ENCODE peak calls at places on chromosomes 5 and 9, in seven cellular contexts. One of them, this sample, is unnamed.

GRCh38 chr5:39186289-39186688 is 33.1 kb downstream of the FYB1 start:
- DNase-seq in HCT116: no peak
- DNase-seq in sigmoid colon: no peak
- DNase-seq in breast epithelium: no peak
- DNase-seq in uterus: no peak
- DNase-seq in heart left ventricle: no peak
- DNase-seq in A549: no peak
- DNase-seq in this sample: no peak

GRCh38 chr5:81222285-81222684 is 10.8 kb upstream of the CKMT2 start:
- DNase-seq in A549: no peak
- DNase-seq in HCT116: no peak
- DNase-seq in breast epithelium: no peak
- DNase-seq in sigmoid colon: no peak
- DNase-seq in uterus: no peak
- DNase-seq in heart left ventricle: no peak
- DNase-seq in this sample: no peak

GRCh38 chr5:1103505-1104326 is 8.1 kb downstream of the SLC12A7 start:
- DNase-seq in heart left ventricle: peak; percentile 89
- DNase-seq in A549: no peak
- DNase-seq in HCT116: no peak
- DNase-seq in breast epithelium: peak; percentile 72
- DNase-seq in uterus: peak; percentile 50
- DNase-seq in sigmoid colon: peak; percentile 89
- DNase-seq in this sample: no peak

GRCh38 chr9:86046930-86047341 is 52.4 kb downstream of the GOLM1 start:
- DNase-seq in heart left ventricle: no peak
- DNase-seq in breast epithelium: no peak
- DNase-seq in A549: no peak
- DNase-seq in HCT116: no peak
- DNase-seq in sigmoid colon: no peak
- DNase-seq in uterus: no peak
- DNase-seq in this sample: no peak

GRCh38 chr9:12880406-12881016 is 105.7 kb downstream of the LURAP1L start:
- DNase-seq in uterus: no peak
- DNase-seq in breast epithelium: no peak
- DNase-seq in HCT116: no peak
- DNase-seq in heart left ventricle: no peak
- DNase-seq in sigmoid colon: no peak
- DNase-seq in A549: no peak
- DNase-seq in this sample: no peak

GRCh38 chr9:68844623-68845612 is 139.9 kb downstream of the PIP5K1B start:
- DNase-seq in A549: peak; percentile 16
- DNase-seq in sigmoid colon: no peak
- DNase-seq in breast epithelium: no peak
- DNase-seq in heart left ventricle: no peak
- DNase-seq in HCT116: peak; percentile 16
- DNase-seq in uterus: peak; percentile 45
- DNase-seq in this sample: no peak

GRCh38 chr5:11064763-11065450 is 303.9 kb upstream of the DAP start:
- DNase-seq in breast epithelium: no peak
- DNase-seq in A549: no peak
- DNase-seq in uterus: no peak
- DNase-seq in sigmoid colon: no peak
- DNase-seq in heart left ventricle: no peak
- DNase-seq in HCT116: no peak
- DNase-seq in this sample: no peak

GRCh38 chr5:14168139-14168792 is 25.1 kb downstream of the TRIO start:
- DNase-seq in HCT116: no peak
- DNase-seq in heart left ventricle: no peak
- DNase-seq in uterus: no peak
- DNase-seq in sigmoid colon: no peak
- DNase-seq in breast epithelium: no peak
- DNase-seq in A549: no peak
- DNase-seq in this sample: no peak

GRCh38 chr5:5483350-5483749 is 60.9 kb downstream of the ICE1 start:
- DNase-seq in breast epithelium: no peak
- DNase-seq in heart left ventricle: no peak
- DNase-seq in uterus: no peak
- DNase-seq in sigmoid colon: no peak
- DNase-seq in A549: no peak
- DNase-seq in HCT116: no peak
- DNase-seq in this sample: no peak

GRCh38 chr9:78035369-78035993 is 3.9 kb upstream of the GNAQ start:
- DNase-seq in breast epithelium: no peak
- DNase-seq in heart left ventricle: peak; percentile 63
- DNase-seq in HCT116: peak; percentile 65
- DNase-seq in A549: peak; percentile 40
- DNase-seq in uterus: peak; percentile 77
- DNase-seq in sigmoid colon: peak; percentile 83
- DNase-seq in this sample: peak; percentile 78

GRCh38 chr9:121189006-121189405 is 12.7 kb downstream of the RAB14 start:
- DNase-seq in A549: no peak
- DNase-seq in breast epithelium: no peak
- DNase-seq in HCT116: no peak
- DNase-seq in heart left ventricle: no peak
- DNase-seq in uterus: no peak
- DNase-seq in sigmoid colon: no peak
- DNase-seq in this sample: no peak

GRCh38 chr9:121192518-121192917 is 9.2 kb downstream of the RAB14 start:
- DNase-seq in A549: no peak
- DNase-seq in uterus: no peak
- DNase-seq in HCT116: no peak
- DNase-seq in breast epithelium: no peak
- DNase-seq in sigmoid colon: no peak
- DNase-seq in heart left ventricle: no peak
- DNase-seq in this sample: no peak

GRCh38 chr9:121192959-121193645 is 8.6 kb downstream of the RAB14 start:
- DNase-seq in A549: no peak
- DNase-seq in heart left ventricle: no peak
- DNase-seq in uterus: no peak
- DNase-seq in HCT116: no peak
- DNase-seq in sigmoid colon: no peak
- DNase-seq in breast epithelium: no peak
- DNase-seq in this sample: no peak

GRCh38 chr9:121189660-121190059 is 12.0 kb downstream of the RAB14 start:
- DNase-seq in HCT116: no peak
- DNase-seq in heart left ventricle: no peak
- DNase-seq in sigmoid colon: no peak
- DNase-seq in A549: no peak
- DNase-seq in uterus: no peak
- DNase-seq in breast epithelium: no peak
- DNase-seq in this sample: no peak

DNA sequence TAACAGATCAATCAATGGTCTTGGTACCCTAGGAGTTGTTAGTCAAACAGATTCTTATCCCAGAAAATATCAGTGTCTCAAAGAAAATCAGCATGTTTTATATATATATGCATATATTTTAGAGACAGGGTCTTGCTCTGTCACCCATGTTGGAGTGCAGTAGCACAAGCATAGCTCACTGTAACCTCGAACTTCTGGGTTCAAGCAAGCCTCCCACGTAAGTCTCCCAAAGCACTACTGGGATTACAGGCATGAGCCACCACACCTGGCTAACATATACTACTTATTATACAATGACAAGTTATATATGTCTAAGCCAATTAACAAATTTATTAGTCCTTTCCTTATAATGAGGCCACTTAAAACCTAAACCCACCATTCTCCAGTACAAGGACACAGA is 10.4 kb downstream of the RAB14 start:
- DNase-seq in breast epithelium: no peak
- DNase-seq in A549: no peak
- DNase-seq in uterus: no peak
- DNase-seq in HCT116: no peak
- DNase-seq in sigmoid colon: no peak
- DNase-seq in heart left ventricle: no peak
- DNase-seq in this sample: no peak
- TF ChIP-seq POLR2A in breast epithelium: no peak
- TF ChIP-seq POLR2A in A549: no peak
- TF ChIP-seq POLR2A in uterus: no peak
- TF ChIP-seq POLR2A in HCT116: no peak
- TF ChIP-seq POLR2A in sigmoid colon: no peak
- TF ChIP-seq POLR2A in heart left ventricle: no peak
- TF ChIP-seq POLR2A in this sample: no peak

DNA sequence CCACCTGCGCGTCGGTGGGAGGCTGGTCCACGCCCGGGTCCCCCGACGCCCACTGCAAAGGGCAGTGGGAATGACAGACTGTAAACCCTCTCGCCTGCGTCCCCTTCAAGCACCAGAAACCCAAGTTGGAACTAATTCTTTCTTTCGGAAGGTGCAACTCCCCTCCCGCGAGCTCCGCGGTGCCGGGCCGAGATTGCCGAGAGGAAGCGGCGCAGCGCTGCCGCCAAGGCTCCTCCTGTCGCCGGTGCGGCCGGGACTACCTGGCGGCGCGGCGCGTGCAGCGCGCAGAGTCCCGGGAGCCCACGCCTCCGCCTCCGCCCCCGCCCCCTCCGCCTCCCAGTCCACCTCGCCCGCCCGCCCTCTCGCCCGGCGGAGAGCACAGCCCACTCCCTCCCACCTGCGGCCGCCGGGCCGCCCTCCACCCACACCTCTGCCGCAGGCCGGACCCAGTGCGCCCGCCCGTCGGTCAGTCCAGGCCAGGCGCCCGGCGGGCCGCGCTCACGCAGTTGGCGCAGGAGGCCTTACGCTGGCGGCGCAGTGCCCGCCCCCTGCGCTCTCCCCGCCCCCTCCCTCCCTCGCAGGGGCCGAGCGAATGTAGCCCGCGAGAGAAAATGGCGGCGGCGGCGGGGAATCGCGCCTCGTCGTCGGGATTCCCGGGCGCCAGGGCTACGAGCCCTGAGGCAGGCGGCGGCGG is at the start of gene MAP3K1:
- DNase-seq in HCT116: no peak
- DNase-seq in uterus: peak; percentile 55
- DNase-seq in A549: peak; percentile 66
- DNase-seq in breast epithelium: peak; percentile 90
- DNase-seq in sigmoid colon: peak; percentile 81
- DNase-seq in heart left ventricle: peak; percentile 83
- DNase-seq in this sample: peak; percentile 73
- TF ChIP-seq POLR2A in HCT116: peak; percentile 11
- TF ChIP-seq POLR2A in uterus: no peak
- TF ChIP-seq POLR2A in A549: peak; percentile 54
- TF ChIP-seq POLR2A in breast epithelium: peak; percentile 40
- TF ChIP-seq POLR2A in sigmoid colon: no peak
- TF ChIP-seq POLR2A in heart left ventricle: no peak
- TF ChIP-seq POLR2A in this sample: peak; percentile 66

GRCh38 chr9:125659954-125660353 is 47.1 kb downstream of the MAPKAP1 start:
- DNase-seq in HCT116: no peak
- DNase-seq in A549: no peak
- DNase-seq in uterus: no peak
- DNase-seq in heart left ventricle: no peak
- DNase-seq in breast epithelium: no peak
- DNase-seq in sigmoid colon: no peak
- DNase-seq in this sample: peak; percentile 52

GRCh38 chr9:125660557-125660956 is 46.5 kb downstream of the MAPKAP1 start:
- DNase-seq in breast epithelium: no peak
- DNase-seq in HCT116: no peak
- DNase-seq in uterus: no peak
- DNase-seq in sigmoid colon: no peak
- DNase-seq in A549: no peak
- DNase-seq in heart left ventricle: no peak
- DNase-seq in this sample: no peak

GRCh38 chr9:125659201-125659840 is 47.7 kb downstream of the MAPKAP1 start:
- DNase-seq in sigmoid colon: no peak
- DNase-seq in HCT116: no peak
- DNase-seq in uterus: no peak
- DNase-seq in A549: no peak
- DNase-seq in heart left ventricle: no peak
- DNase-seq in breast epithelium: no peak
- DNase-seq in this sample: no peak

DNA sequence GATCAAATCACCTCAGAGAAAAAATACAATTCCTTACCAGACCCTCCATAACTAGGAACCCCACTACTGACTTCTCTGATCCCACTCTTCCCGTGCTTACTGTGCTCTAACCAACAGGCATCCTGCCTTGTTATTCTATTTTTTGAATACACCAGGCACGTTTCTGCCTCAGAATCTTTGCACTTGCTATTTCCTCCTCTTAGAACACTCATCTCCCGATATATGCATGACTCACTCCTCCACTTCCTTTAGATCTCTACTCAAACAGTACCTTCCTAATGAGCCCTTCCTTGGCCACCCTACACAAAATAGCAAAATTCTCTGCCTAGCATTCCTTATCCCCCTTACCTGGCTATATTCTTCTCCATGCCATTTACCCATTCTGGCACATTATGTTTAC is 43.9 kb downstream of the MAPKAP1 start:
- DNase-seq in heart left ventricle: no peak
- DNase-seq in HCT116: peak; percentile 68
- DNase-seq in breast epithelium: no peak
- DNase-seq in uterus: no peak
- DNase-seq in sigmoid colon: no peak
- DNase-seq in A549: peak; percentile 31
- DNase-seq in this sample: peak; percentile 55
- TF ChIP-seq POLR2A in heart left ventricle: no peak
- TF ChIP-seq POLR2A in HCT116: no peak
- TF ChIP-seq POLR2A in breast epithelium: no peak
- TF ChIP-seq POLR2A in uterus: no peak
- TF ChIP-seq POLR2A in sigmoid colon: no peak
- TF ChIP-seq POLR2A in A549: no peak
- TF ChIP-seq POLR2A in this sample: no peak

GRCh38 chr9:28951945-28952344 is 1378.7 kb upstream of the C9orf72 start:
- DNase-seq in heart left ventricle: no peak
- DNase-seq in A549: no peak
- DNase-seq in HCT116: no peak
- DNase-seq in breast epithelium: no peak
- DNase-seq in uterus: no peak
- DNase-seq in sigmoid colon: no peak
- DNase-seq in this sample: no peak

GRCh38 chr9:28960602-28961001 is 1387.3 kb upstream of the C9orf72 start:
- DNase-seq in heart left ventricle: no peak
- DNase-seq in HCT116: no peak
- DNase-seq in A549: no peak
- DNase-seq in breast epithelium: no peak
- DNase-seq in uterus: no peak
- DNase-seq in sigmoid colon: no peak
- DNase-seq in this sample: no peak

GRCh38 chr9:28961625-28962024 is 1388.3 kb upstream of the C9orf72 start:
- DNase-seq in sigmoid colon: no peak
- DNase-seq in heart left ventricle: no peak
- DNase-seq in breast epithelium: no peak
- DNase-seq in A549: no peak
- DNase-seq in HCT116: no peak
- DNase-seq in uterus: no peak
- DNase-seq in this sample: no peak

DNA sequence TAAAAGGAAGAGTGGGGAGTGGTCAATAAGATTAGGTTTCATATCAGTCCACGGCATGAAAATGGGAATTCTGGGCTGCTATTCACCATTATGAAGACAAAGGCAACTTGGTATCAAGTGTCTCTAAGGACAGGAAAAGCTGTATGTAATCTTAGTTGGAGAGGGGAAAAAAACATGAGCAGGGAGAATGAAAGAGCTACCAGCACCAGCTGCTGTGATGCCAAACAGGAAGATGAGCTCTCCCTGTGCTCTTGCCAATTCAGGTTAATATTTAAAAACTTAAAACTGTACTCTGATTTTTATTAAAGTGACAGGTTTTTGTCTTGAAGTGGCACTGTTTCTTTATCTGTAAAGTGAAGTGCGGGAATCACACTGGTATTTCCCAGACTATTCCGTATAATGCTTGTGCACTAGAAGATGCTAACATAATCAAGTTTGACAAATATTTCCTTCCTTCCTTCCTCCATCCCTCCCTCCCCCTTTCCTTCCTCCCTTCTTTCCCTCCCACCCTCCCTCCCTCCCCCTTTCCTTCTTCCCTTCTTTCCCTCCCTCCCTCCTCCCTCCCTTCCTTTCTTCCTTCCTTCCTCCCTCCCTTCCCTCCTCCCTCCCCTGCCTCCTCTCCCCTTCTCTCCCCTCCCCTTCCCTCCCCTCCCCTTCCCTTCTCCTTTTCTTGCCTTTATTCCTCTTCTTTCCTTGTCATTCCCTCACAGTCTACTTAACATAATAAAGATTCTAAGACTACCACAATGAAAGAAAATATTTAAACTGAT is 1383.0 kb upstream of the C9orf72 start:
- DNase-seq in sigmoid colon: no peak
- DNase-seq in heart left ventricle: no peak
- DNase-seq in uterus: no peak
- DNase-seq in A549: no peak
- DNase-seq in breast epithelium: no peak
- DNase-seq in HCT116: no peak
- DNase-seq in this sample: no peak
- TF ChIP-seq POLR2A in sigmoid colon: no peak
- TF ChIP-seq POLR2A in heart left ventricle: no peak
- TF ChIP-seq POLR2A in uterus: no peak
- TF ChIP-seq POLR2A in A549: no peak
- TF ChIP-seq POLR2A in breast epithelium: no peak
- TF ChIP-seq POLR2A in HCT116: no peak
- TF ChIP-seq POLR2A in this sample: no peak

This sample was measured in H54.